ENCODE peak calls at places on chromosome 5, in five cellular contexts. One of them, this sample, is unnamed.

GRCh38 chr5:59065551-59065950 is 482.7 kb downstream of the RAB3C start:
- DNase-seq in naive thymus-derived CD8-positive, alpha-beta T cell: no peak
- DNase-seq in activated T-helper 1 cell treated with Interleukin-2 at 50 U/mL for 16 hours: no peak
- DNase-seq in AG10803: peak; percentile 64
- DNase-seq in anterior cingulate cortex: no peak
- DNase-seq in this sample: no peak

GRCh38 chr5:40653221-40654022 is 26.3 kb upstream of the PTGER4 start:
- DNase-seq in AG10803: no peak
- DNase-seq in activated T-helper 1 cell treated with Interleukin-2 at 50 U/mL for 16 hours: no peak
- DNase-seq in anterior cingulate cortex: no peak
- DNase-seq in naive thymus-derived CD8-positive, alpha-beta T cell: peak; percentile 71
- DNase-seq in this sample: no peak

GRCh38 chr5:135457424-135458071 is 5.4 kb upstream of the TIFAB start:
- DNase-seq in naive thymus-derived CD8-positive, alpha-beta T cell: peak; percentile 35
- DNase-seq in activated T-helper 1 cell treated with Interleukin-2 at 50 U/mL for 16 hours: peak; percentile 16
- DNase-seq in AG10803: peak; percentile 45
- DNase-seq in anterior cingulate cortex: no peak
- DNase-seq in this sample: no peak

GRCh38 chr5:173556142-173557028 is 60.1 kb downstream of the BOD1 start:
- DNase-seq in activated T-helper 1 cell treated with Interleukin-2 at 50 U/mL for 16 hours: no peak
- DNase-seq in naive thymus-derived CD8-positive, alpha-beta T cell: no peak
- DNase-seq in AG10803: no peak
- DNase-seq in anterior cingulate cortex: no peak
- DNase-seq in this sample: no peak

GRCh38 chr5:156142867-156143266 is 184.1 kb upstream of the SGCD start:
- DNase-seq in anterior cingulate cortex: no peak
- DNase-seq in naive thymus-derived CD8-positive, alpha-beta T cell: no peak
- DNase-seq in activated T-helper 1 cell treated with Interleukin-2 at 50 U/mL for 16 hours: no peak
- DNase-seq in AG10803: no peak
- DNase-seq in this sample: no peak

GRCh38 chr5:145856285-145856818 is 16.5 kb downstream of the GRXCR2 start:
- DNase-seq in activated T-helper 1 cell treated with Interleukin-2 at 50 U/mL for 16 hours: no peak
- DNase-seq in naive thymus-derived CD8-positive, alpha-beta T cell: no peak
- DNase-seq in AG10803: peak; percentile 53
- DNase-seq in anterior cingulate cortex: no peak
- DNase-seq in this sample: no peak

GRCh38 chr5:166962470-166962869 is 1329.0 kb upstream of the WWC1 start:
- DNase-seq in AG10803: no peak
- DNase-seq in activated T-helper 1 cell treated with Interleukin-2 at 50 U/mL for 16 hours: no peak
- DNase-seq in anterior cingulate cortex: no peak
- DNase-seq in naive thymus-derived CD8-positive, alpha-beta T cell: no peak
- DNase-seq in this sample: no peak

GRCh38 chr5:151251001-151251551 is 1.9 kb upstream of the GM2A start:
- DNase-seq in AG10803: no peak
- DNase-seq in anterior cingulate cortex: no peak
- DNase-seq in activated T-helper 1 cell treated with Interleukin-2 at 50 U/mL for 16 hours: no peak
- DNase-seq in naive thymus-derived CD8-positive, alpha-beta T cell: no peak
- DNase-seq in this sample: no peak

GRCh38 chr5:104048231-104048630 is 485.6 kb upstream of the NUDT12 start:
- DNase-seq in activated T-helper 1 cell treated with Interleukin-2 at 50 U/mL for 16 hours: no peak
- DNase-seq in anterior cingulate cortex: no peak
- DNase-seq in AG10803: no peak
- DNase-seq in naive thymus-derived CD8-positive, alpha-beta T cell: no peak
- DNase-seq in this sample: no peak

GRCh38 chr5:80068237-80068636 is 33.1 kb downstream of the THBS4 start:
- DNase-seq in AG10803: no peak
- DNase-seq in activated T-helper 1 cell treated with Interleukin-2 at 50 U/mL for 16 hours: no peak
- DNase-seq in anterior cingulate cortex: no peak
- DNase-seq in naive thymus-derived CD8-positive, alpha-beta T cell: no peak
- DNase-seq in this sample: no peak

GRCh38 chr5:143094087-143094511 is 309.4 kb downstream of the NR3C1 start:
- DNase-seq in naive thymus-derived CD8-positive, alpha-beta T cell: no peak
- DNase-seq in anterior cingulate cortex: no peak
- DNase-seq in AG10803: peak; percentile 16
- DNase-seq in activated T-helper 1 cell treated with Interleukin-2 at 50 U/mL for 16 hours: no peak
- DNase-seq in this sample: no peak

GRCh38 chr5:77170196-77170595 is 40.3 kb upstream of the PDE8B start:
- DNase-seq in AG10803: no peak
- DNase-seq in activated T-helper 1 cell treated with Interleukin-2 at 50 U/mL for 16 hours: no peak
- DNase-seq in naive thymus-derived CD8-positive, alpha-beta T cell: no peak
- DNase-seq in anterior cingulate cortex: no peak
- DNase-seq in this sample: no peak

GRCh38 chr5:134091626-134092121 is 22.8 kb upstream of the TCF7 start:
- DNase-seq in naive thymus-derived CD8-positive, alpha-beta T cell: no peak
- DNase-seq in anterior cingulate cortex: no peak
- DNase-seq in AG10803: peak; percentile 29
- DNase-seq in activated T-helper 1 cell treated with Interleukin-2 at 50 U/mL for 16 hours: no peak
- DNase-seq in this sample: no peak

GRCh38 chr5:80034962-80035821 is at the start of gene THBS4:
- DNase-seq in activated T-helper 1 cell treated with Interleukin-2 at 50 U/mL for 16 hours: no peak
- DNase-seq in anterior cingulate cortex: no peak
- DNase-seq in AG10803: no peak
- DNase-seq in naive thymus-derived CD8-positive, alpha-beta T cell: peak; percentile 15
- DNase-seq in this sample: no peak